ENCODE peak calls at places on chromosomes 6 and 20, in seven cellular contexts. G is neuronal stem cell, M is IMR-90, F is mesenchymal stem cell, D is H1, O is trophoblast cell, B is mesendoderm. T is an unnamed sample.

GRCh38 chr6:2179950-2180349 is 65.5 kb downstream of the GMDS start:
- DNase-seq in F (no peak), D (no peak), G (no peak), B (no peak), M (peak; percentile 29), O (no peak), T (no peak)

GRCh38 chr6:6439778-6440177 is 119.3 kb upstream of the F13A1 start:
- DNase-seq in F (no peak), M (no peak), B (no peak), O (no peak), G (no peak), D (no peak), T (no peak)

GRCh38 chr20:32536861-32537656 is 48.1 kb downstream of the NOL4L start:
- DNase-seq in G (no peak), M (no peak), O (no peak), B (no peak), F (no peak), D (no peak), T (no peak)

GRCh38 chr6:3322366-3322890 is 63.7 kb downstream of the PSMG4 start:
- DNase-seq in B (no peak), M (no peak), G (no peak), F (no peak), O (no peak), D (no peak), T (no peak)

GRCh38 chr20:2333821-2334220 is 38.0 kb downstream of the TGM3 start:
- DNase-seq in B (no peak), F (no peak), G (no peak), O (no peak), D (no peak), M (no peak), T (no peak)

GRCh38 chr20:32737371-32738223 is 5.7 kb downstream of the COMMD7 start:
- DNase-seq in G (no peak), F (peak; percentile 74), O (no peak), B (no peak), M (peak; percentile 91), D (no peak), T (no peak)

GRCh38 chr6:142444800-142445405 is 143.1 kb downstream of the ADGRG6 start:
- DNase-seq in D (no peak), B (peak; percentile 86), O (no peak), G (no peak), M (peak; percentile 14), F (no peak), T (no peak)

GRCh38 chr6:29947292-29947980 is 5.1 kb downstream of the HLA-A start:
- DNase-seq in G (no peak), M (no peak), B (no peak), F (peak; percentile 22), D (no peak), O (peak; percentile 61), T (no peak)

GRCh38 chr6:148776321-148776966 is 29.6 kb downstream of the UST start:
- DNase-seq in B (no peak), G (no peak), M (peak; percentile 82), F (peak; percentile 50), D (no peak), O (no peak), T (no peak)

GRCh38 chr6:35071347-35071994 is 69.7 kb downstream of the TCP11 start:
- DNase-seq in M (no peak), F (no peak), O (no peak), D (no peak), G (no peak), B (peak; percentile 56), T (no peak)

GRCh38 chr20:45433316-45433715 is 17.4 kb downstream of the PIGT start:
- DNase-seq in O (no peak), D (no peak), G (no peak), F (peak; percentile 8), B (peak; percentile 45), M (peak; percentile 75), T (no peak)

GRCh38 chr6:110566346-110567125 is 90.1 kb upstream of the SLC22A16 start:
- DNase-seq in D (no peak), G (no peak), O (peak; percentile 20), F (peak; percentile 6), B (no peak), M (peak; percentile 19), T (no peak)

GRCh38 chr6:139920027-139920851 is 545.8 kb upstream of the CITED2 start:
- DNase-seq in M (no peak), G (no peak), F (no peak), B (peak; percentile 59), O (no peak), D (no peak), T (no peak)

GRCh38 chr20:1870792-1871550 is 24.2 kb upstream of the SIRPA start:
- DNase-seq in G (no peak), B (no peak), O (no peak), D (no peak), M (peak; percentile 21), F (no peak), T (no peak)

GRCh38 chr6:152273638-152274037 is 363.5 kb downstream of the SYNE1 start:
- DNase-seq in F (no peak), B (peak; percentile 89), G (peak; percentile 5), D (no peak), M (no peak), O (peak; percentile 44), T (peak; percentile 73)

GRCh38 chr20:62921119-62921687 is 5.1 kb downstream of the DIDO1 start:
- DNase-seq in O (peak; percentile 73), F (peak; percentile 83), M (peak; percentile 53), G (peak; percentile 65), B (peak; percentile 92), D (no peak), T (peak; percentile 75)

GRCh38 chr6:64250126-64250525 is 614.5 kb downstream of the PHF3 start:
- DNase-seq in G (no peak), O (no peak), F (no peak), B (no peak), D (no peak), M (peak; percentile 84), T (no peak)

GRCh38 chr20:37220796-37221195 is 40.8 kb downstream of the GHRH start:
- DNase-seq in G (no peak), F (peak; percentile 21), D (no peak), B (peak; percentile 21), M (no peak), O (no peak), T (no peak)

GRCh38 chr6:12716298-12716853 is at the start of gene PHACTR1:
- DNase-seq in G (no peak), D (no peak), M (no peak), O (no peak), F (no peak), B (no peak), T (no peak)

GRCh38 chr6:161080263-161080970 is 88.8 kb downstream of the MAP3K4 start:
- DNase-seq in M (no peak), O (no peak), F (no peak), G (no peak), B (no peak), D (no peak), T (no peak)

GRCh38 chr20:23049933-23050838 is 714 bp upstream of the THBD start:
- DNase-seq in B (peak; percentile 65), F (no peak), M (no peak), G (peak; percentile 29), O (peak; percentile 11), D (peak; percentile 79), T (peak; percentile 58)

GRCh38 chr6:130365166-130366010 is 429 bp upstream of the TMEM200A start:
- DNase-seq in M (peak; percentile 70), F (peak; percentile 81), O (peak; percentile 18), G (peak; percentile 73), B (peak; percentile 84), D (peak; percentile 96), T (peak; percentile 83)

GRCh38 chr20:32914031-32914430 is 55.3 kb downstream of the EFCAB8 start:
- DNase-seq in B (no peak), G (no peak), D (no peak), F (no peak), M (no peak), O (no peak), T (no peak)

GRCh38 chr6:87139236-87139635 is 16.1 kb upstream of the ZNF292 start:
- DNase-seq in F (peak; percentile 61), O (peak; percentile 15), B (peak; percentile 54), G (no peak), M (peak; percentile 62), D (no peak), T (no peak)

GRCh38 chr6:75526502-75527127 is 33.0 kb upstream of the FILIP1 start:
- DNase-seq in B (peak; percentile 62), M (peak; percentile 80), O (peak; percentile 69), F (peak; percentile 77), G (peak; percentile 61), D (peak; percentile 61), T (peak; percentile 38)
- H3K23ac ChIP-seq in B (no peak overlapping the region), M (no peak overlapping the region), O (no peak overlapping the region), F (no peak overlapping the region), G (no peak overlapping the region), D (no peak overlapping the region), T (no peak overlapping the region)

GRCh38 chr6:150084426-150084825 is 15.5 kb upstream of the ULBP3 start:
- DNase-seq in F (no peak), D (no peak), B (no peak), O (no peak), M (no peak), G (no peak), T (no peak)

GRCh38 chr6:150078788-150079187 is 9.9 kb upstream of the ULBP3 start:
- DNase-seq in F (peak; percentile 10), M (no peak), D (no peak), B (no peak), O (no peak), G (no peak), T (no peak)

GRCh38 chr6:150079604-150080003 is 10.7 kb upstream of the ULBP3 start:
- DNase-seq in B (peak; percentile 82), O (no peak), F (peak; percentile 2), G (no peak), D (no peak), M (no peak), T (peak; percentile 65)

GRCh38 chr6:150086026-150086425 is 17.1 kb upstream of the ULBP3 start:
- DNase-seq in G (no peak), B (no peak), D (no peak), O (no peak), M (no peak), F (no peak), T (no peak)

GRCh38 chr6:150081702-150082101 is 12.8 kb upstream of the ULBP3 start:
- DNase-seq in F (no peak), M (no peak), B (peak; percentile 28), O (no peak), G (no peak), D (no peak), T (no peak)
- H3K23ac ChIP-seq in F (no peak overlapping the region), M (no peak overlapping the region), B (no peak overlapping the region), O (no peak overlapping the region), G (no peak overlapping the region), D (no peak overlapping the region), T (no peak overlapping the region)

GRCh38 chr20:6590891-6591679 is 176.4 kb upstream of the BMP2 start:
- DNase-seq in D (no peak), B (no peak), G (no peak), O (no peak), F (peak; percentile 63), M (peak; percentile 77), T (no peak)
- H3K23ac ChIP-seq in D (no peak overlapping the region), B (no peak overlapping the region), G (no peak overlapping the region), O (no peak overlapping the region), F (no peak overlapping the region), M (no peak overlapping the region), T (no peak overlapping the region)

DNA sequence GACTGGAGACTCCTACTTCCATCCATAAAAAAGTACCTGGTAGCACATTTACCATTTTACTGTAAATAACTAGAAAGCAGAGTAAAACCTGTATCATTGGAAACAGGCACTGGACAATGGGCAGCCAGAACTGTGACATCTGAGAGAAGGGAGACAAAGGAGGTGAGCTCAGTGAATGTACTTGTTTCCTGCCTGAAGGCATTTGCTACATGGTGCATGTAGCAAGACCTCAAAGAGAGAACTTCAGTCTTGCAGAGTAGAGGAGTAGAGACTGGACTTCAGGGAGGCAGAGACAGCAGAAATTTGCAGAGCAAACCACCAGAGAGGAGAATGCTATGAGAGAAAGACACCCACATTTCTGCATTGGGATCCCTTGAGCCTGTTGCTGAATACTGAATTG is 171.0 kb upstream of the CCN2 start:
- DNase-seq in D (no peak), M (no peak), B (no peak), F (peak; percentile 15), O (no peak), G (no peak), T (no peak)
- H3K23ac ChIP-seq in D (no peak overlapping the region), M (peak overlapping the region; percentile 99), B (no peak overlapping the region), F (no peak overlapping the region), O (no peak overlapping the region), G (no peak overlapping the region), T (no peak overlapping the region)